ENCODE peak calls at places on chromosome 5, in five cellular contexts. One of them, this sample, is unnamed.

GRCh38 chr5:135033026-135033861 is 784 bp downstream of the PITX1 start:
- DNase-seq in amniotic stem cell: no peak
- DNase-seq in right cardiac atrium: no peak
- DNase-seq in SHP77: no peak
- DNase-seq in activated T-cell treated with anti-CD3 and anti-CD28 coated beads, Interleukin-2, amount 50 U/mL, for 24 hours: peak; percentile 52
- DNase-seq in this sample: peak; percentile 30

GRCh38 chr5:151584057-151584937 is 6.8 kb downstream of the FAT2 start:
- DNase-seq in right cardiac atrium: no peak
- DNase-seq in SHP77: no peak
- DNase-seq in amniotic stem cell: no peak
- DNase-seq in activated T-cell treated with anti-CD3 and anti-CD28 coated beads, Interleukin-2, amount 50 U/mL, for 24 hours: no peak
- DNase-seq in this sample: no peak

GRCh38 chr5:37886207-37886905 is 46.5 kb upstream of the GDNF start:
- DNase-seq in right cardiac atrium: no peak
- DNase-seq in activated T-cell treated with anti-CD3 and anti-CD28 coated beads, Interleukin-2, amount 50 U/mL, for 24 hours: no peak
- DNase-seq in amniotic stem cell: no peak
- DNase-seq in SHP77: peak; percentile 19
- DNase-seq in this sample: no peak

GRCh38 chr5:17978954-17979353 is 344.7 kb downstream of the TAF11L14 start:
- DNase-seq in SHP77: no peak
- DNase-seq in amniotic stem cell: no peak
- DNase-seq in right cardiac atrium: no peak
- DNase-seq in activated T-cell treated with anti-CD3 and anti-CD28 coated beads, Interleukin-2, amount 50 U/mL, for 24 hours: no peak
- DNase-seq in this sample: no peak

GRCh38 chr5:115979203-115979602 is 16.9 kb downstream of the LVRN start:
- DNase-seq in amniotic stem cell: no peak
- DNase-seq in right cardiac atrium: no peak
- DNase-seq in SHP77: no peak
- DNase-seq in activated T-cell treated with anti-CD3 and anti-CD28 coated beads, Interleukin-2, amount 50 U/mL, for 24 hours: no peak
- DNase-seq in this sample: no peak

GRCh38 chr5:14086261-14086660 is 56.9 kb upstream of the TRIO start:
- DNase-seq in right cardiac atrium: no peak
- DNase-seq in activated T-cell treated with anti-CD3 and anti-CD28 coated beads, Interleukin-2, amount 50 U/mL, for 24 hours: no peak
- DNase-seq in amniotic stem cell: no peak
- DNase-seq in SHP77: no peak
- DNase-seq in this sample: no peak

GRCh38 chr5:114789773-114790402 is 379.8 kb downstream of the TRIM36 start:
- DNase-seq in SHP77: peak; percentile 28
- DNase-seq in amniotic stem cell: no peak
- DNase-seq in right cardiac atrium: no peak
- DNase-seq in activated T-cell treated with anti-CD3 and anti-CD28 coated beads, Interleukin-2, amount 50 U/mL, for 24 hours: no peak
- DNase-seq in this sample: no peak

GRCh38 chr5:56910123-56910951 is 941 bp downstream of the SETD9 start:
- DNase-seq in right cardiac atrium: peak; percentile 53
- DNase-seq in SHP77: peak; percentile 48
- DNase-seq in activated T-cell treated with anti-CD3 and anti-CD28 coated beads, Interleukin-2, amount 50 U/mL, for 24 hours: no peak
- DNase-seq in amniotic stem cell: peak; percentile 53
- DNase-seq in this sample: peak; percentile 1

GRCh38 chr5:91340532-91340931 is 42.6 kb downstream of the ARRDC3 start:
- DNase-seq in SHP77: no peak
- DNase-seq in amniotic stem cell: no peak
- DNase-seq in right cardiac atrium: no peak
- DNase-seq in activated T-cell treated with anti-CD3 and anti-CD28 coated beads, Interleukin-2, amount 50 U/mL, for 24 hours: no peak
- DNase-seq in this sample: no peak

GRCh38 chr5:42982107-42982622 is 58.0 kb downstream of the ANXA2R start:
- DNase-seq in activated T-cell treated with anti-CD3 and anti-CD28 coated beads, Interleukin-2, amount 50 U/mL, for 24 hours: no peak
- DNase-seq in amniotic stem cell: no peak
- DNase-seq in SHP77: peak; percentile 40
- DNase-seq in right cardiac atrium: peak; percentile 50
- DNase-seq in this sample: no peak

GRCh38 chr5:168430303-168430702 is 56.0 kb upstream of the RARS1 start:
- DNase-seq in right cardiac atrium: no peak
- DNase-seq in amniotic stem cell: no peak
- DNase-seq in SHP77: no peak
- DNase-seq in activated T-cell treated with anti-CD3 and anti-CD28 coated beads, Interleukin-2, amount 50 U/mL, for 24 hours: no peak
- DNase-seq in this sample: no peak

GRCh38 chr5:27473300-27474053 is 435.1 kb upstream of the CDH9 start:
- DNase-seq in activated T-cell treated with anti-CD3 and anti-CD28 coated beads, Interleukin-2, amount 50 U/mL, for 24 hours: no peak
- DNase-seq in right cardiac atrium: no peak
- DNase-seq in SHP77: no peak
- DNase-seq in amniotic stem cell: no peak
- DNase-seq in this sample: no peak

GRCh38 chr5:176481659-176482213 is 33.6 kb downstream of the FAF2 start:
- DNase-seq in right cardiac atrium: no peak
- DNase-seq in activated T-cell treated with anti-CD3 and anti-CD28 coated beads, Interleukin-2, amount 50 U/mL, for 24 hours: no peak
- DNase-seq in amniotic stem cell: no peak
- DNase-seq in SHP77: no peak
- DNase-seq in this sample: no peak

GRCh38 chr5:173855162-173855994 is 32.8 kb upstream of the CPEB4 start:
- DNase-seq in amniotic stem cell: no peak
- DNase-seq in activated T-cell treated with anti-CD3 and anti-CD28 coated beads, Interleukin-2, amount 50 U/mL, for 24 hours: no peak
- DNase-seq in SHP77: no peak
- DNase-seq in right cardiac atrium: no peak
- DNase-seq in this sample: no peak

GRCh38 chr5:173727839-173728778 is 111.7 kb upstream of the BOD1 start:
- DNase-seq in SHP77: no peak
- DNase-seq in amniotic stem cell: no peak
- DNase-seq in right cardiac atrium: no peak
- DNase-seq in activated T-cell treated with anti-CD3 and anti-CD28 coated beads, Interleukin-2, amount 50 U/mL, for 24 hours: no peak
- DNase-seq in this sample: no peak

GRCh38 chr5:95959964-95960801 is 1.5 kb downstream of the ELL2 start:
- DNase-seq in SHP77: no peak
- DNase-seq in right cardiac atrium: no peak
- DNase-seq in activated T-cell treated with anti-CD3 and anti-CD28 coated beads, Interleukin-2, amount 50 U/mL, for 24 hours: peak; percentile 36
- DNase-seq in amniotic stem cell: no peak
- DNase-seq in this sample: no peak

GRCh38 chr5:170986598-170986997 is 124.8 kb downstream of the RANBP17 start:
- DNase-seq in SHP77: no peak
- DNase-seq in right cardiac atrium: no peak
- DNase-seq in amniotic stem cell: no peak
- DNase-seq in activated T-cell treated with anti-CD3 and anti-CD28 coated beads, Interleukin-2, amount 50 U/mL, for 24 hours: no peak
- DNase-seq in this sample: no peak

GRCh38 chr5:15995206-15996052 is 184.2 kb downstream of the MARCHF11 start:
- DNase-seq in SHP77: peak; percentile 45
- DNase-seq in activated T-cell treated with anti-CD3 and anti-CD28 coated beads, Interleukin-2, amount 50 U/mL, for 24 hours: no peak
- DNase-seq in amniotic stem cell: peak; percentile 20
- DNase-seq in right cardiac atrium: no peak
- DNase-seq in this sample: peak; percentile 71

GRCh38 chr5:27516437-27516836 is 478.1 kb upstream of the CDH9 start:
- DNase-seq in activated T-cell treated with anti-CD3 and anti-CD28 coated beads, Interleukin-2, amount 50 U/mL, for 24 hours: no peak
- DNase-seq in SHP77: no peak
- DNase-seq in right cardiac atrium: no peak
- DNase-seq in amniotic stem cell: no peak
- DNase-seq in this sample: no peak

GRCh38 chr5:79329453-79329852 is 93.5 kb downstream of the JMY start:
- DNase-seq in amniotic stem cell: no peak
- DNase-seq in right cardiac atrium: no peak
- DNase-seq in activated T-cell treated with anti-CD3 and anti-CD28 coated beads, Interleukin-2, amount 50 U/mL, for 24 hours: no peak
- DNase-seq in SHP77: no peak
- DNase-seq in this sample: no peak

GRCh38 chr5:37272564-37272963 is 23.4 kb upstream of the CPLANE1 start:
- DNase-seq in SHP77: no peak
- DNase-seq in activated T-cell treated with anti-CD3 and anti-CD28 coated beads, Interleukin-2, amount 50 U/mL, for 24 hours: no peak
- DNase-seq in right cardiac atrium: no peak
- DNase-seq in amniotic stem cell: no peak
- DNase-seq in this sample: peak; percentile 92

GRCh38 chr5:72301557-72301956 is 18.5 kb downstream of the MRPS27 start:
- DNase-seq in amniotic stem cell: no peak
- DNase-seq in SHP77: no peak
- DNase-seq in right cardiac atrium: no peak
- DNase-seq in activated T-cell treated with anti-CD3 and anti-CD28 coated beads, Interleukin-2, amount 50 U/mL, for 24 hours: no peak
- DNase-seq in this sample: no peak

GRCh38 chr5:19001054-19001453 is 986.9 kb downstream of the CDH18 start:
- DNase-seq in activated T-cell treated with anti-CD3 and anti-CD28 coated beads, Interleukin-2, amount 50 U/mL, for 24 hours: no peak
- DNase-seq in right cardiac atrium: no peak
- DNase-seq in amniotic stem cell: no peak
- DNase-seq in SHP77: no peak
- DNase-seq in this sample: no peak

GRCh38 chr5:27191786-27192505 is 153.6 kb upstream of the CDH9 start:
- DNase-seq in activated T-cell treated with anti-CD3 and anti-CD28 coated beads, Interleukin-2, amount 50 U/mL, for 24 hours: no peak
- DNase-seq in amniotic stem cell: no peak
- DNase-seq in right cardiac atrium: no peak
- DNase-seq in SHP77: no peak
- DNase-seq in this sample: no peak

GRCh38 chr5:91521313-91521712 is 138.2 kb upstream of the ARRDC3 start:
- DNase-seq in SHP77: no peak
- DNase-seq in amniotic stem cell: no peak
- DNase-seq in activated T-cell treated with anti-CD3 and anti-CD28 coated beads, Interleukin-2, amount 50 U/mL, for 24 hours: no peak
- DNase-seq in right cardiac atrium: no peak
- DNase-seq in this sample: no peak

GRCh38 chr5:142800776-142801494 is 30.8 kb downstream of the ARHGAP26 start:
- DNase-seq in amniotic stem cell: no peak
- DNase-seq in right cardiac atrium: no peak
- DNase-seq in activated T-cell treated with anti-CD3 and anti-CD28 coated beads, Interleukin-2, amount 50 U/mL, for 24 hours: peak; percentile 51
- DNase-seq in SHP77: no peak
- DNase-seq in this sample: no peak

GRCh38 chr5:136066705-136067271 is 38.0 kb downstream of the TGFBI start:
- DNase-seq in activated T-cell treated with anti-CD3 and anti-CD28 coated beads, Interleukin-2, amount 50 U/mL, for 24 hours: no peak
- DNase-seq in amniotic stem cell: no peak
- DNase-seq in SHP77: no peak
- DNase-seq in right cardiac atrium: peak; percentile 53
- DNase-seq in this sample: no peak

GRCh38 chr5:93162201-93162654 is 418.8 kb downstream of the NR2F1-AS1 start:
- DNase-seq in right cardiac atrium: no peak
- DNase-seq in activated T-cell treated with anti-CD3 and anti-CD28 coated beads, Interleukin-2, amount 50 U/mL, for 24 hours: no peak
- DNase-seq in amniotic stem cell: no peak
- DNase-seq in SHP77: no peak
- DNase-seq in this sample: no peak

GRCh38 chr5:470961-471749 is 28.2 kb downstream of the EXOC3 start:
- DNase-seq in SHP77: no peak
- DNase-seq in amniotic stem cell: no peak
- DNase-seq in right cardiac atrium: peak; percentile 5
- DNase-seq in activated T-cell treated with anti-CD3 and anti-CD28 coated beads, Interleukin-2, amount 50 U/mL, for 24 hours: no peak
- DNase-seq in this sample: no peak

GRCh38 chr5:179558912-179559279 is 8.5 kb downstream of the RUFY1 start:
- DNase-seq in right cardiac atrium: no peak
- DNase-seq in amniotic stem cell: no peak
- DNase-seq in activated T-cell treated with anti-CD3 and anti-CD28 coated beads, Interleukin-2, amount 50 U/mL, for 24 hours: no peak
- DNase-seq in SHP77: peak; percentile 27
- DNase-seq in this sample: no peak

GRCh38 chr5:174287761-174288160 is 242.3 kb downstream of the NSG2 start:
- DNase-seq in activated T-cell treated with anti-CD3 and anti-CD28 coated beads, Interleukin-2, amount 50 U/mL, for 24 hours: no peak
- DNase-seq in amniotic stem cell: no peak
- DNase-seq in SHP77: no peak
- DNase-seq in right cardiac atrium: no peak
- DNase-seq in this sample: no peak

GRCh38 chr5:78718185-78718584 is 69.6 kb upstream of the LHFPL2 start:
- DNase-seq in SHP77: no peak
- DNase-seq in activated T-cell treated with anti-CD3 and anti-CD28 coated beads, Interleukin-2, amount 50 U/mL, for 24 hours: no peak
- DNase-seq in amniotic stem cell: no peak
- DNase-seq in right cardiac atrium: no peak
- DNase-seq in this sample: no peak

This sample was measured in HS-27A.